ENCODE peak calls at places on chromosome 15, in five cellular contexts. O, R, B, K and P are unnamed samples.
A peak's percentile ranks its signal among the peaks of the same experiment; 100 is the strongest.

GRCh38 chr15:42137461-42138261 is 18.8 kb downstream of the PLA2G4F start:
- DNase-seq in O (peak; percentile 56), R (no peak), B (peak; percentile 39), K (peak; percentile 48), P (no peak)

GRCh38 chr15:99857836-99858235 is 124.6 kb upstream of the LYSMD4 start:
- DNase-seq in O (no peak), R (no peak), B (no peak), K (no peak), P (no peak)

GRCh38 chr15:56243117-56243773 is 434 bp downstream of the RFX7 start:
- DNase-seq in O (peak; percentile 78), R (peak; percentile 27), B (peak; percentile 9), K (no peak), P (no peak)

GRCh38 chr15:81480645-81481053 is 106.6 kb upstream of the TMC3 start:
- DNase-seq in O (peak; percentile 54), R (peak; percentile 18), B (peak; percentile 50), K (peak; percentile 31), P (peak; percentile 11)

GRCh38 chr15:48896775-48897143 is 18.8 kb downstream of the EID1 start:
- DNase-seq in O (no peak), R (no peak), B (no peak), K (no peak), P (no peak)

GRCh38 chr15:28892789-28893610 is 7.2 kb downstream of the APBA2 start:
- DNase-seq in O (no peak), R (no peak), B (no peak), K (no peak), P (no peak)

GRCh38 chr15:55290361-55291057 is 896 bp upstream of the RAB27A start:
- DNase-seq in O (peak; percentile 83), R (peak; percentile 52), B (peak; percentile 65), K (peak; percentile 71), P (no peak)

GRCh38 chr15:101288905-101289513 is 6.0 kb downstream of the SNRPA1 start:
- DNase-seq in O (no peak), R (no peak), B (peak; percentile 53), K (peak; percentile 50), P (no peak)

GRCh38 chr15:64163662-64164362 is 990 bp upstream of the PPIB start:
- DNase-seq in O (no peak), R (no peak), B (no peak), K (peak; percentile 62), P (no peak)

GRCh38 chr15:22850055-22850454 is 11.6 kb downstream of the NIPA2 start:
- DNase-seq in O (no peak), R (no peak), B (no peak), K (no peak), P (no peak)

GRCh38 chr15:31387483-31388118 is 61.0 kb downstream of the KLF13 start:
- DNase-seq in O (no peak), R (no peak), B (no peak), K (no peak), P (no peak)

GRCh38 chr15:90345859-90346258 is 6.2 kb upstream of the ZNF774 start:
- DNase-seq in O (no peak), R (no peak), B (no peak), K (no peak), P (no peak)

GRCh38 chr15:43792761-43793493 is 807 bp downstream of the SERF2 start:
- DNase-seq in O (no peak), R (no peak), B (no peak), K (no peak), P (no peak)

GRCh38 chr15:56356616-56357015 is 8.6 kb upstream of the TEX9 start:
- DNase-seq in O (no peak), R (no peak), B (no peak), K (no peak), P (no peak)

GRCh38 chr15:61684749-61685467 is 375.3 kb downstream of the VPS13C start:
- DNase-seq in O (no peak), R (no peak), B (no peak), K (no peak), P (no peak)

GRCh38 chr15:62854420-62855084 is 188.0 kb upstream of the TPM1 start:
- DNase-seq in O (peak; percentile 34), R (no peak), B (no peak), K (peak; percentile 40), P (no peak)

GRCh38 chr15:62855085-62855476 is 187.5 kb upstream of the TPM1 start:
- DNase-seq in O (no peak), R (no peak), B (no peak), K (peak; percentile 19), P (no peak)

GRCh38 chr15:62850791-62851291 is 191.7 kb upstream of the TPM1 start:
- DNase-seq in O (no peak), R (peak; percentile 74), B (no peak), K (peak; percentile 83), P (no peak)

GRCh38 chr15:62853833-62854210 is 188.7 kb upstream of the TPM1 start:
- DNase-seq in O (no peak), R (no peak), B (no peak), K (peak; percentile 12), P (no peak)

DNA sequence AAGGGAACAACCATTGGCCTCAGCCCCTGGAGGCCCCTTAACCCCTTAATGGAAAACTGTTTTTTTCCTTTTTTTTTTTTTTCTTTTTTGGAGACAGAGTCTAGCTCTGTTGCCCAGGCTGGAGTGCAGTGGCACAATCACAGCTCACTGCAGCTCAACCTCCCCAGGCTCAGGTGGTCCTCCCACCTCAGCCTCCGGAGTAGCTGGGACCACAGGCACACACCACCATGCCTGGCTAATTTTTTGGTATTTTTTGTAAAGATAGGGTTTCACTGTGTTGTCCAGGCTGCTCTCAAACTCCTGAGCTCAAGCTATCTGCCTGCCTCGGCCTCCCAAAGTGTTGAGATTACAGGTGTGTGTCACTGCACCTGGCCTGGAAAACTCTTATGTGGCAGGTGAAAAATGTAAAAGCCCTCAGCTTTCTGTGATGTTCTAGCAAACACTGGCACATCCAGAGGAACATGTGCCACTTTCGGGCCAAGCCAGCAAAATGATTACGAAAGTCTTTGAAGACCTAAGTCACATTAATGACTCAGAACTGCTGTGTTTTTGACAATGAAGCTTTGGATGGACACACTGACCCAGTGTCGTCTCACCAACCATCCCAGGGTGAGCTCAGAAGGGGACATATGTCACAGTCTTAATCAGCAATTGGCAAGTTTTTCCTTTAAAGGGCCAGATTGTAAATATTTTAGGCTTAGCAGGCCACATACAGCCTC is 189.3 kb upstream of the TPM1 start:
- DNase-seq in O (no peak), R (no peak), B (no peak), K (peak; percentile 80), P (no peak)
- TF ChIP-seq SUZ12 in O (no peak), R (no peak), B (no peak), K (no peak), P (no peak)

GRCh38 chr15:67799801-67800205 is 25.5 kb upstream of the SKOR1 start:
- DNase-seq in O (no peak), R (no peak), B (no peak), K (no peak), P (no peak)
- TF ChIP-seq SUZ12 in O (no peak), R (no peak), B (no peak), K (no peak), P (no peak)

GRCh38 chr15:40826123-40827075 is 2.1 kb downstream of the PPP1R14D start:
- DNase-seq in O (no peak), R (no peak), B (no peak), K (peak; percentile 43), P (no peak)
- TF ChIP-seq SUZ12 in O (no peak), R (no peak), B (no peak), K (no peak), P (no peak)

GRCh38 chr15:77506311-77507150 is 85.8 kb downstream of the HMG20A start:
- DNase-seq in O (peak; percentile 52), R (no peak), B (no peak), K (no peak), P (no peak)
- TF ChIP-seq SUZ12 in O (no peak), R (no peak), B (no peak), K (no peak), P (no peak)

GRCh38 chr15:74573987-74574386 is 33.0 kb downstream of the ARID3B start:
- DNase-seq in O (no peak), R (no peak), B (no peak), K (no peak), P (no peak)
- TF ChIP-seq SUZ12 in O (no peak), R (no peak), B (no peak), K (no peak), P (no peak)

GRCh38 chr15:45855210-45855906 is 220.5 kb downstream of the SQOR start:
- DNase-seq in O (no peak), R (no peak), B (no peak), K (peak; percentile 25), P (no peak)
- TF ChIP-seq SUZ12 in O (no peak), R (no peak), B (no peak), K (no peak), P (no peak)